ENCODE peak calls at places on chromosomes 2 and 18, in nine cellular contexts. One of them, this sample, is unnamed.

GRCh38 chr2:26757873-26758789 is 6.0 kb upstream of the SLC35F6 start:
- DNase-seq in adrenal gland: peak
- DNase-seq in GM13976: no peak
- DNase-seq in stimulated activated CD4-positive, alpha-beta T cell treated with anti-CD3 and anti-CD28 coated beads, Interleukin-15, amount 100 ng/mL, for 1 hour: no peak
- DNase-seq in chondrocyte: no peak
- DNase-seq in posterior cingulate gyrus: no peak
- DNase-seq in ACHN: peak
- DNase-seq in Kasumi-1: no peak
- DNase-seq in effector memory CD8-positive, alpha-beta T cell: no peak
- DNase-seq in this sample: no peak

GRCh38 chr2:128396500-128396891 is 77.8 kb upstream of the HS6ST1 start:
- DNase-seq in adrenal gland: no peak
- DNase-seq in GM13976: no peak
- DNase-seq in stimulated activated CD4-positive, alpha-beta T cell treated with anti-CD3 and anti-CD28 coated beads, Interleukin-15, amount 100 ng/mL, for 1 hour: no peak
- DNase-seq in chondrocyte: peak
- DNase-seq in posterior cingulate gyrus: peak
- DNase-seq in ACHN: no peak
- DNase-seq in Kasumi-1: no peak
- DNase-seq in effector memory CD8-positive, alpha-beta T cell: no peak
- DNase-seq in this sample: no peak

GRCh38 chr2:156541229-156541628 is 105.0 kb downstream of the GPD2 start:
- DNase-seq in adrenal gland: no peak
- DNase-seq in GM13976: no peak
- DNase-seq in stimulated activated CD4-positive, alpha-beta T cell treated with anti-CD3 and anti-CD28 coated beads, Interleukin-15, amount 100 ng/mL, for 1 hour: no peak
- DNase-seq in chondrocyte: no peak
- DNase-seq in posterior cingulate gyrus: no peak
- DNase-seq in ACHN: no peak
- DNase-seq in Kasumi-1: no peak
- DNase-seq in effector memory CD8-positive, alpha-beta T cell: no peak
- DNase-seq in this sample: no peak

GRCh38 chr2:238344517-238344916 is 24.2 kb downstream of the TRAF3IP1 start:
- DNase-seq in adrenal gland: no peak
- DNase-seq in GM13976: no peak
- DNase-seq in stimulated activated CD4-positive, alpha-beta T cell treated with anti-CD3 and anti-CD28 coated beads, Interleukin-15, amount 100 ng/mL, for 1 hour: no peak
- DNase-seq in chondrocyte: no peak
- DNase-seq in posterior cingulate gyrus: no peak
- DNase-seq in ACHN: no peak
- DNase-seq in Kasumi-1: no peak
- DNase-seq in effector memory CD8-positive, alpha-beta T cell: no peak
- DNase-seq in this sample: no peak

GRCh38 chr2:180938419-180938818 is 42.0 kb upstream of the UBE2E3 start:
- DNase-seq in adrenal gland: no peak
- DNase-seq in GM13976: no peak
- DNase-seq in stimulated activated CD4-positive, alpha-beta T cell treated with anti-CD3 and anti-CD28 coated beads, Interleukin-15, amount 100 ng/mL, for 1 hour: no peak
- DNase-seq in chondrocyte: no peak
- DNase-seq in posterior cingulate gyrus: no peak
- DNase-seq in ACHN: no peak
- DNase-seq in Kasumi-1: no peak
- DNase-seq in effector memory CD8-positive, alpha-beta T cell: no peak
- DNase-seq in this sample: no peak

GRCh38 chr18:69945220-69946114 is 2.2 kb downstream of the CD226 start:
- DNase-seq in adrenal gland: no peak
- DNase-seq in GM13976: no peak
- DNase-seq in stimulated activated CD4-positive, alpha-beta T cell treated with anti-CD3 and anti-CD28 coated beads, Interleukin-15, amount 100 ng/mL, for 1 hour: no peak
- DNase-seq in chondrocyte: no peak
- DNase-seq in posterior cingulate gyrus: no peak
- DNase-seq in ACHN: no peak
- DNase-seq in Kasumi-1: no peak
- DNase-seq in effector memory CD8-positive, alpha-beta T cell: no peak
- DNase-seq in this sample: no peak

GRCh38 chr18:23270999-23271680 is 135.9 kb downstream of the CABLES1 start:
- DNase-seq in adrenal gland: no peak
- DNase-seq in GM13976: no peak
- DNase-seq in stimulated activated CD4-positive, alpha-beta T cell treated with anti-CD3 and anti-CD28 coated beads, Interleukin-15, amount 100 ng/mL, for 1 hour: no peak
- DNase-seq in chondrocyte: no peak
- DNase-seq in posterior cingulate gyrus: no peak
- DNase-seq in ACHN: no peak
- DNase-seq in Kasumi-1: no peak
- DNase-seq in effector memory CD8-positive, alpha-beta T cell: no peak
- DNase-seq in this sample: no peak

GRCh38 chr2:197606180-197606579 is 69.2 kb downstream of the RFTN2 start:
- DNase-seq in adrenal gland: no peak
- DNase-seq in GM13976: peak
- DNase-seq in stimulated activated CD4-positive, alpha-beta T cell treated with anti-CD3 and anti-CD28 coated beads, Interleukin-15, amount 100 ng/mL, for 1 hour: no peak
- DNase-seq in chondrocyte: no peak
- DNase-seq in posterior cingulate gyrus: no peak
- DNase-seq in ACHN: no peak
- DNase-seq in Kasumi-1: no peak
- DNase-seq in effector memory CD8-positive, alpha-beta T cell: no peak
- DNase-seq in this sample: no peak

GRCh38 chr2:176454893-176455810 is 185.9 kb downstream of the MTX2 start:
- DNase-seq in adrenal gland: peak
- DNase-seq in GM13976: peak
- DNase-seq in stimulated activated CD4-positive, alpha-beta T cell treated with anti-CD3 and anti-CD28 coated beads, Interleukin-15, amount 100 ng/mL, for 1 hour: peak
- DNase-seq in chondrocyte: no peak
- DNase-seq in posterior cingulate gyrus: peak
- DNase-seq in ACHN: peak
- DNase-seq in Kasumi-1: peak
- DNase-seq in effector memory CD8-positive, alpha-beta T cell: peak
- DNase-seq in this sample: peak

GRCh38 chr2:120826716-120827410 is 91.2 kb downstream of the GLI2 start:
- DNase-seq in adrenal gland: no peak
- DNase-seq in GM13976: no peak
- DNase-seq in stimulated activated CD4-positive, alpha-beta T cell treated with anti-CD3 and anti-CD28 coated beads, Interleukin-15, amount 100 ng/mL, for 1 hour: no peak
- DNase-seq in chondrocyte: peak
- DNase-seq in posterior cingulate gyrus: peak
- DNase-seq in ACHN: no peak
- DNase-seq in Kasumi-1: no peak
- DNase-seq in effector memory CD8-positive, alpha-beta T cell: no peak
- DNase-seq in this sample: no peak

GRCh38 chr2:52563144-52563543 is 1204.5 kb upstream of the CHAC2 start:
- DNase-seq in adrenal gland: no peak
- DNase-seq in GM13976: no peak
- DNase-seq in stimulated activated CD4-positive, alpha-beta T cell treated with anti-CD3 and anti-CD28 coated beads, Interleukin-15, amount 100 ng/mL, for 1 hour: no peak
- DNase-seq in chondrocyte: no peak
- DNase-seq in posterior cingulate gyrus: no peak
- DNase-seq in ACHN: no peak
- DNase-seq in Kasumi-1: no peak
- DNase-seq in effector memory CD8-positive, alpha-beta T cell: no peak
- DNase-seq in this sample: no peak

GRCh38 chr2:228367356-228367755 is 185.9 kb upstream of the SPHKAP start:
- DNase-seq in adrenal gland: no peak
- DNase-seq in GM13976: no peak
- DNase-seq in stimulated activated CD4-positive, alpha-beta T cell treated with anti-CD3 and anti-CD28 coated beads, Interleukin-15, amount 100 ng/mL, for 1 hour: no peak
- DNase-seq in chondrocyte: no peak
- DNase-seq in posterior cingulate gyrus: no peak
- DNase-seq in ACHN: no peak
- DNase-seq in Kasumi-1: no peak
- DNase-seq in effector memory CD8-positive, alpha-beta T cell: no peak
- DNase-seq in this sample: no peak

GRCh38 chr18:39033312-39033711 is 1467.7 kb upstream of the CELF4 start:
- DNase-seq in adrenal gland: no peak
- DNase-seq in GM13976: no peak
- DNase-seq in stimulated activated CD4-positive, alpha-beta T cell treated with anti-CD3 and anti-CD28 coated beads, Interleukin-15, amount 100 ng/mL, for 1 hour: no peak
- DNase-seq in chondrocyte: no peak
- DNase-seq in posterior cingulate gyrus: no peak
- DNase-seq in ACHN: no peak
- DNase-seq in Kasumi-1: no peak
- DNase-seq in effector memory CD8-positive, alpha-beta T cell: no peak
- DNase-seq in this sample: no peak

GRCh38 chr2:168912466-168913170 is 11.5 kb downstream of the G6PC2 start:
- DNase-seq in adrenal gland: peak
- DNase-seq in GM13976: no peak
- DNase-seq in stimulated activated CD4-positive, alpha-beta T cell treated with anti-CD3 and anti-CD28 coated beads, Interleukin-15, amount 100 ng/mL, for 1 hour: no peak
- DNase-seq in chondrocyte: no peak
- DNase-seq in posterior cingulate gyrus: peak
- DNase-seq in ACHN: peak
- DNase-seq in Kasumi-1: peak
- DNase-seq in effector memory CD8-positive, alpha-beta T cell: no peak
- DNase-seq in this sample: no peak

GRCh38 chr18:41917199-41917598 is 37.8 kb upstream of the PIK3C3 start:
- DNase-seq in adrenal gland: no peak
- DNase-seq in GM13976: no peak
- DNase-seq in stimulated activated CD4-positive, alpha-beta T cell treated with anti-CD3 and anti-CD28 coated beads, Interleukin-15, amount 100 ng/mL, for 1 hour: no peak
- DNase-seq in chondrocyte: no peak
- DNase-seq in posterior cingulate gyrus: no peak
- DNase-seq in ACHN: no peak
- DNase-seq in Kasumi-1: no peak
- DNase-seq in effector memory CD8-positive, alpha-beta T cell: no peak
- DNase-seq in this sample: no peak

GRCh38 chr2:2025803-2026202 is 281.5 kb upstream of the PXDN start:
- DNase-seq in adrenal gland: no peak
- DNase-seq in GM13976: no peak
- DNase-seq in stimulated activated CD4-positive, alpha-beta T cell treated with anti-CD3 and anti-CD28 coated beads, Interleukin-15, amount 100 ng/mL, for 1 hour: no peak
- DNase-seq in chondrocyte: no peak
- DNase-seq in posterior cingulate gyrus: no peak
- DNase-seq in ACHN: no peak
- DNase-seq in Kasumi-1: no peak
- DNase-seq in effector memory CD8-positive, alpha-beta T cell: no peak
- DNase-seq in this sample: no peak